ENCODE peak calls at places on chromosome 14, in seven cellular contexts. I is ovary, E is astrocyte of the spinal cord, M is AG09309, S is fibroblast of villous mesenchyme, G is brain microvascular endothelial cell, F is transverse colon. R is an unnamed sample.

GRCh38 chr14:63361790-63362189 is 43.1 kb upstream of the GPHB5 start:
- DNase-seq in I (no peak), E (no peak), M (no peak), S (no peak), G (no peak), F (no peak), R (peak)

GRCh38 chr14:102768223-102769048 is 8.8 kb upstream of the TRAF3 start:
- DNase-seq in I (no peak), E (no peak), M (no peak), S (no peak), G (no peak), F (no peak), R (peak)

GRCh38 chr14:75282166-75282547 is 3.5 kb downstream of the FOS start:
- DNase-seq in I (no peak), E (peak), M (no peak), S (peak), G (no peak), F (peak), R (no peak)

GRCh38 chr14:67738740-67739504 is 37.2 kb downstream of the RDH12 start:
- DNase-seq in I (no peak), E (peak), M (peak), S (peak), G (peak), F (peak), R (no peak)

GRCh38 chr14:96042218-96042930 is 3.2 kb downstream of the C14orf132 start:
- DNase-seq in I (no peak), E (peak), M (no peak), S (peak), G (no peak), F (no peak), R (no peak)

GRCh38 chr14:89312937-89313336 is 104.1 kb downstream of the FOXN3 start:
- DNase-seq in I (no peak), E (no peak), M (no peak), S (no peak), G (no peak), F (no peak), R (no peak)

GRCh38 chr14:75612157-75612556 is 33.7 kb downstream of the FLVCR2 start:
- DNase-seq in I (no peak), E (no peak), M (no peak), S (no peak), G (no peak), F (no peak), R (no peak)

GRCh38 chr14:45679852-45680251 is 426.9 kb upstream of the MIS18BP1 start:
- DNase-seq in I (no peak), E (peak), M (peak), S (peak), G (peak), F (no peak), R (no peak)

GRCh38 chr14:102415671-102416070 is 52.9 kb downstream of the TECPR2 start:
- DNase-seq in I (no peak), E (no peak), M (no peak), S (no peak), G (no peak), F (no peak), R (no peak)

GRCh38 chr14:64707661-64708060 is 3.4 kb downstream of the PLEKHG3 start:
- DNase-seq in I (no peak), E (peak), M (peak), S (peak), G (peak), F (peak), R (no peak)

GRCh38 chr14:90464481-90464880 is 67.7 kb downstream of the CALM1 start:
- DNase-seq in I (no peak), E (no peak), M (no peak), S (no peak), G (no peak), F (no peak), R (no peak)

GRCh38 chr14:95465358-95465757 is 51.1 kb downstream of the SYNE3 start:
- DNase-seq in I (no peak), E (no peak), M (no peak), S (no peak), G (no peak), F (no peak), R (no peak)

GRCh38 chr14:102795060-102795925 is 18.0 kb downstream of the TRAF3 start:
- DNase-seq in I (no peak), E (peak), M (peak), S (peak), G (peak), F (peak), R (peak)

GRCh38 chr14:91647817-91648216 is 84.1 kb downstream of the CATSPERB start:
- DNase-seq in I (no peak), E (no peak), M (no peak), S (no peak), G (no peak), F (no peak), R (no peak)

GRCh38 chr14:51490205-51490604 is 161.5 kb upstream of the FRMD6 start:
- DNase-seq in I (no peak), E (peak), M (peak), S (no peak), G (no peak), F (no peak), R (no peak)

GRCh38 chr14:59429798-59430197 is 35.4 kb downstream of the GPR135 start:
- DNase-seq in I (no peak), E (no peak), M (no peak), S (no peak), G (no peak), F (no peak), R (no peak)

GRCh38 chr14:103057028-103057371 is 349 bp downstream of the CDC42BPB start:
- DNase-seq in I (no peak), E (peak), M (no peak), S (peak), G (no peak), F (no peak), R (no peak)

GRCh38 chr14:34693228-34693939 is 21.0 kb downstream of the CFL2 start:
- DNase-seq in I (peak), E (no peak), M (no peak), S (no peak), G (no peak), F (peak), R (no peak)

GRCh38 chr14:81474156-81474492 is 59.5 kb downstream of the SEL1L start:
- DNase-seq in I (no peak), E (no peak), M (no peak), S (no peak), G (no peak), F (no peak), R (peak)
- H3K4me3 ChIP-seq in I (no peak), E (no peak), M (no peak), S (no peak), G (no peak), F (no peak), R (peak)

DNA sequence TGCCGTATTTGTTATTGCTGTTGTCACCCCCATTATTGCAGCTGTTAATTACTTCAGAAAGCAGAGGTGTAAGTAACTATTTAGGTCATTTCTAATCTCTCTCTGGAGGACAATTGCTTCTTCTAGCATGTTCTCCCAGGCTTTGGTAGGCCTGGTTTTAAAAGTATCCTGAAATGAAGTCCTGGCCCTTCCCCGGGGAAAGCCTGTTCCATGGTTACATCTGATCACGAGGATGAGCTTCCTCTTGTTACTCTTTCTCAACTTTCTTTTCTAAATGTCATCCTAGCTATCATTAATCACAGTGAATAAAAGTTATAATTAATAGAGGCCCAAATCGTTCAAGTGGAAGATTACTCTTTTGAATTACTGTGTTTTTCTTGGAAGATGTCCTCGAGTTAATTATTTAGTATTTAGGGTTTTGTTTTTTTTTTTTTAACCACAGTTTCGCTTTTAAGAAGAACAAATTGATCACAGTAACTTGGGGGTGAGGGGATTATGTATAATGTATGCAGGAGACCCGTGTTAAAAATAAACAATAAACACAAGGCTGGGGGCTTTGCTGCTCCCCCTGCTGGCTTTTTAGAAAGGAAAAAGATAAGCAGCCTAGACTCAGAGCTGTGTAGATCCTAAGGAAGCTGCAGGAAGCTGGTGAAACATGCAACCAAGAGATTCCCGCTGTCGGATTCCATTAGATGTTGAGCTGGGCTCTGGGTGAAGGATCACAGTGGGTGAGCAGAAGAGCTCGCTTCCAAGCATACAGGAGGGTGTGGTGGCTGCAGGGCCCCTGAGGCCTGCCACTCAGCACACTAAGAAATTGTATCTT is 420.1 kb downstream of the FUT8 start:
- DNase-seq in I (no peak), E (peak), M (no peak), S (no peak), G (peak), F (no peak), R (no peak)
- TF ChIP-seq CTCF in I (no peak), E (peak), M (peak), S (peak), G (peak), F (no peak), R (no peak)

DNA sequence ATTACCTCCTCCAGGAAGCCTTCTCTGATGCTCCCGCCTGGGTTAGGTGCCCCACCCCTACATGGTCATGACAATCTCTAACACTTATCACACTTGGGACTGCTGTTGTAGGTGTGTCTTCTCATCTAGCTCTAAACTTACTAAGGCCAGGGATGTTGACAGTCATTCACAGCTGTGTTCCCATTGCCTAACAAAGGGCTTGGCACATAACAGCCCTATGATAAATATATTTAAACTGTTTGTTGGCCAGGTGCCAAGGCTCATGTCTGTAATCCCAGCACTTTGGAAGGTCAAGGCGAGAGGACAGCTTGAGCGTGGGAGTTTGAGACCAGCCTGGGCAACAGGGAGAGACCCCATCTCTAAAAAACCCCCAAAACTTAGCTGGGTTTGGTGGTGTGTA is 98.8 kb upstream of the RGS6 start:
- DNase-seq in I (no peak), E (no peak), M (no peak), S (no peak), G (no peak), F (peak), R (no peak)
- H3K4me3 ChIP-seq in I (no peak), E (no peak), M (no peak), S (no peak), G (no peak), F (no peak), R (no peak)

GRCh38 chr14:74207943-74208342 is 31.3 kb upstream of the VSX2 start:
- DNase-seq in I (no peak), E (no peak), M (no peak), S (no peak), G (no peak), F (no peak), R (no peak)
- TF ChIP-seq CTCF in I (no peak), E (peak), M (no peak), S (peak), G (peak), F (no peak), R (peak)

GRCh38 chr14:21299562-21300130 is 19.8 kb downstream of the RPGRIP1 start:
- DNase-seq in I (no peak), E (no peak), M (no peak), S (no peak), G (no peak), F (no peak), R (no peak)

GRCh38 chr14:21298358-21298757 is 18.5 kb downstream of the RPGRIP1 start:
- DNase-seq in I (no peak), E (no peak), M (no peak), S (no peak), G (no peak), F (no peak), R (no peak)

GRCh38 chr14:21302013-21302857 is 22.4 kb downstream of the RPGRIP1 start:
- DNase-seq in I (no peak), E (no peak), M (no peak), S (no peak), G (no peak), F (no peak), R (peak)

DNA sequence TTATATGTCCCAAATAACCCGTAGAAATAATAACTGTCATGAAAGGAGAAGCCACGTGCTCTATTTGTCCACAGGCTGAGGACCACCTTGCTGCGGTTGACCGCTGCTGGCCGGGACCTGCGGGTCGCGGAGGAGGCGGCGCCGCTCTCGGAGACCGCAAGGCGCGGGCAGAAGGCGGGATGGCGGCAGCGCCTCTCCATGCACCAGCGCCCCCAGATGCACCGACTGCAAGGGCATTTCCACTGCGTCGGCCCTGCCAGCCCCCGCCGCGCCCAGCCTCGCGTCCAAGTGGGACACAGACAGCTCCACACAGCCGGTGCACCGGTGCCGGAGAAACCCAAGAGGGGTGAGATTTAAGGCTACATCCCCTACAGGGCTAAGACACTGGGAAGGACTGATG is 21.0 kb downstream of the RPGRIP1 start:
- DNase-seq in I (no peak), E (no peak), M (no peak), S (no peak), G (no peak), F (peak), R (peak)
- H3K4me3 ChIP-seq in I (no peak), E (no peak), M (no peak), S (peak), G (peak), F (peak), R (peak)